ENCODE peak calls at places on chromosomes 5 and 9, in six cellular contexts. M, L, W, H, I and R are unnamed samples.

GRCh38 chr5:6090079-6090654 is 288.2 kb downstream of the MED10 start:
- ATAC-seq in M (no peak), L (peak; percentile 54), W (no peak), H (no peak), I (no peak), R (no peak)

GRCh38 chr9:109806506-109807115 is 26.6 kb downstream of the PALM2AKAP2 start:
- ATAC-seq in M (no peak), L (no peak), W (peak; percentile 73), H (no peak), I (no peak), R (peak; percentile 87)

GRCh38 chr5:10762178-10762775 is 1.2 kb upstream of the DAP start:
- ATAC-seq in M (no peak), L (no peak), W (peak; percentile 16), H (peak; percentile 0), I (no peak), R (no peak)

GRCh38 chr5:115497200-115497599 is 47.4 kb downstream of the FEM1C start:
- ATAC-seq in M (no peak), L (no peak), W (no peak), H (no peak), I (no peak), R (no peak)

GRCh38 chr5:126849101-126849678 is 72.3 kb downstream of the LMNB1 start:
- ATAC-seq in M (no peak), L (no peak), W (peak; percentile 67), H (no peak), I (peak; percentile 44), R (no peak)

GRCh38 chr9:21552244-21552825 is 70.2 kb upstream of the IFNE start:
- ATAC-seq in M (no peak), L (no peak), W (no peak), H (no peak), I (no peak), R (no peak)

GRCh38 chr5:150070277-150070638 is 16.1 kb downstream of the CSF1R start:
- ATAC-seq in M (no peak), L (no peak), W (no peak), H (peak; percentile 81), I (peak; percentile 87), R (no peak)

GRCh38 chr9:114088571-114089170 is 10.4 kb downstream of the KIF12 start:
- ATAC-seq in M (no peak), L (no peak), W (no peak), H (no peak), I (no peak), R (no peak)

GRCh38 chr5:141672856-141673813 is 8.9 kb downstream of the ARAP3 start:
- ATAC-seq in M (no peak), L (no peak), W (no peak), H (no peak), I (no peak), R (peak; percentile 54)

GRCh38 chr5:39015743-39016586 is 58.2 kb downstream of the RICTOR start:
- ATAC-seq in M (peak; percentile 92), L (peak; percentile 25), W (peak; percentile 87), H (peak; percentile 76), I (no peak), R (peak; percentile 53)

DNA sequence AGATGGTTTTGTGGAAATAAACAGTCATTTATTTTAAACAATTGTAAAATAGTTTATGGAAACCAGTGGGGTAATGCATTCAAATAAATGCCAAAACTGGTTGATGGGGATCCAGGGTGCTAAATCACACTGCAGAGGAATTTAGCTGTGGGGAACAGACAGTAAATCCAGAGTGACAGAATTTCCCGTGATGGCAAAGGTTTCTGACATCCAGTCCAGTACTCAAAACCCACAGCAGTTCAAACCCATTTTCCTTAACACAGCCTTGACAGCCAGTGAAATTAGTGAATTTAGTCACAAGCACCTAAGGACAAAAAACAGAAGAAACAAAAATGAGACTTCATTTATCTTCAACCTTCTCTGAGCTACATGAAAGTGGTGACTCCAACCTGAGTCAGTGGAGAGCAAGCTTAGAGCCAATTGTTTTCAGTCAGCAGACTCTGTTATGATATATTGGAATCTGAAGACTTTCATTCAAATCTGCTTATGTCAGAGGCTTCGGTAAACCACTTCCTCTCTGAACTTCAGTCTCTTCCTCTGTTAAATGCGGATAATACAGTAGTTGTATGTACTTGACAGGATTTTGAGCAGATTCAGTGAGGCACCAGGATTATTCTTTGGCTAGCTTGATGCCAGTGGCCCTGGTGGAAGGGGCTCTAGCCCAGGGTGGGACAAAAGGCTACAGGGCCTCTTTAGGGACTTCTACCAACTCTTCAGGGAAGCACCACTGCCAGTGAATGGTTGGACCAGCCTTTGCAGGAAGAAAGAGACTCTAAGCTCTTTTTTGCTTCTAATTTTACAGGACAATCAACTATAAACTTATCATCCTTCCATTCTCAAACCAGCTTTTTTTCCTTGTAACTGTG is 185.3 kb downstream of the MAPKAP1 start:
- ATAC-seq in M (peak; percentile 67), L (peak; percentile 61), W (peak; percentile 74), H (no peak), I (no peak), R (peak; percentile 25)
- TF ChIP-seq EP300 in M (no peak), L (no peak), W (no peak), H (no peak), I (no peak), R (no peak)

GRCh38 chr9:4663956-4664355 is 1.9 kb downstream of the PLPP6 start:
- ATAC-seq in M (no peak), L (no peak), W (no peak), H (no peak), I (no peak), R (no peak)
- H3K4me1 ChIP-seq in M (peaks cover 36% of the 10 kb centered on the region), L (peaks cover 21% of the 10 kb centered on the region), W (peaks cover 39% of the 10 kb centered on the region), H (peaks cover 19% of the 10 kb centered on the region), I (peaks cover 45% of the 10 kb centered on the region), R (peaks cover 13% of the 10 kb centered on the region)

DNA sequence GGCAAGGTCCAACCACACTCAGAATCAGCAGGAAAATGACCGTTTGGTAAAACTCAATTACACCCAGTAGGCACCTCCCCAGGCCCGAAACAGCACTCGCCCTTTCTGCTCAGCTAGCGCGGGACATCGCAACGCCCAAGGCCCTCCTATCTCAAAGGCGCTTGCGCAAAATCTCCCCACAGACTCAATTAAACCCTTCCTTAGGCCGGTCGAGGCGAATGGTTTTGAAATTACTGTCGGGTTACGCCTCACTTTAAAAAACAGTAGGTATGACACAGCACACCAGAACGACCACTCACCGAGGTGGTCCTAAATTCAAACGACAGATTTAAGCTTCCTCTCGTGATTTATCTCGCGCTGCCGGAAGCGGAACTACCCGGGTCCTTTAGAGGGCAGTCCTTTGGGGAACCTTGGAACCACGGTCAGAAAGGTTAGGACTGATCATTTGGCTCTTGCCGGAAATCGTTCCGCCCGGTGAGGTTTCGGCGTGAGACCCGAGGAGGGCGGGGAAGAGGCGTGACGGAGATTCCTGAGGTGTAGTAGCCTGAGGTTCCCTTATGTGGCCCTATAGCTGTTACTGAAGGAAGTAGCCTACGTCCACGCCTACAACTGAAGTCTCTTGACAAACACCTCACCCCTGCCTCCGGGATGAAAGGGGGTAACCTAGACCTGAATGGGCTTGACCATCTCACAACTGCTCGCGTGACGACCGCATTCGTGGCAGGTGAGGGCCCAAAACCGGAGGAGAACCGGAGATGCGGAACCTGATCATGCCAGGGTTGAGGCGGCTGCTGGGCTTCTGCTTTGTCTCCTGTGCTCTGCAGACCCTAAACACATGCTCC is at the start of the genes GIN1 and PPIP5K2:
- ATAC-seq in M (peak; percentile 97), L (peak; percentile 86), W (peak; percentile 99), H (peak; percentile 87), I (peak; percentile 97), R (peak; percentile 98)
- TF ChIP-seq EP300 in M (no peak), L (peak; percentile 42), W (no peak), H (peak; percentile 71), I (peak; percentile 2), R (no peak)

GRCh38 chr9:131409458-131409992 is 15.6 kb downstream of the PRRC2B start:
- ATAC-seq in M (no peak), L (no peak), W (no peak), H (no peak), I (no peak), R (no peak)

GRCh38 chr9:131410051-131410491 is 16.2 kb downstream of the PRRC2B start:
- ATAC-seq in M (no peak), L (no peak), W (no peak), H (no peak), I (peak; percentile 17), R (no peak)

GRCh38 chr9:131405858-131406566 is 12.1 kb downstream of the PRRC2B start:
- ATAC-seq in M (no peak), L (peak; percentile 23), W (no peak), H (peak; percentile 2), I (no peak), R (no peak)

GRCh38 chr9:131406567-131407436 is 12.9 kb downstream of the PRRC2B start:
- ATAC-seq in M (no peak), L (peak; percentile 21), W (no peak), H (peak; percentile 15), I (no peak), R (no peak)

GRCh38 chr9:131407717-131408195 is 13.9 kb downstream of the PRRC2B start:
- ATAC-seq in M (peak; percentile 54), L (peak; percentile 34), W (peak; percentile 68), H (peak; percentile 77), I (peak; percentile 58), R (peak; percentile 71)
- H3K4me1 ChIP-seq in M (peaks cover 93% of the 10 kb centered on the region), L (peaks cover 35% of the 10 kb centered on the region), W (peaks cover 81% of the 10 kb centered on the region), H (peaks cover 40% of the 10 kb centered on the region), I (peaks cover 100% of the 10 kb centered on the region), R (peaks cover 92% of the 10 kb centered on the region)

GRCh38 chr5:15587941-15588340 is 88.0 kb downstream of the FBXL7 start:
- ATAC-seq in M (no peak), L (no peak), W (no peak), H (no peak), I (no peak), R (no peak)
- TF ChIP-seq EP300 in M (no peak), L (no peak), W (no peak), H (no peak), I (no peak), R (no peak)

GRCh38 chr9:136684339-136684738 is 2.9 kb downstream of the AGPAT2 start:
- ATAC-seq in M (no peak), L (no peak), W (no peak), H (no peak), I (no peak), R (no peak)

GRCh38 chr9:136684799-136685198 is 2.5 kb downstream of the AGPAT2 start:
- ATAC-seq in M (no peak), L (no peak), W (no peak), H (no peak), I (no peak), R (no peak)

GRCh38 chr9:136686534-136686793 is 793 bp downstream of the AGPAT2 start:
- ATAC-seq in M (no peak), L (peak; percentile 16), W (peak; percentile 0), H (peak; percentile 4), I (no peak), R (no peak)

GRCh38 chr9:136685792-136686533 is 1.3 kb downstream of the AGPAT2 start:
- ATAC-seq in M (no peak), L (peak; percentile 6), W (peak; percentile 25), H (peak; percentile 28), I (peak; percentile 31), R (no peak)

DNA sequence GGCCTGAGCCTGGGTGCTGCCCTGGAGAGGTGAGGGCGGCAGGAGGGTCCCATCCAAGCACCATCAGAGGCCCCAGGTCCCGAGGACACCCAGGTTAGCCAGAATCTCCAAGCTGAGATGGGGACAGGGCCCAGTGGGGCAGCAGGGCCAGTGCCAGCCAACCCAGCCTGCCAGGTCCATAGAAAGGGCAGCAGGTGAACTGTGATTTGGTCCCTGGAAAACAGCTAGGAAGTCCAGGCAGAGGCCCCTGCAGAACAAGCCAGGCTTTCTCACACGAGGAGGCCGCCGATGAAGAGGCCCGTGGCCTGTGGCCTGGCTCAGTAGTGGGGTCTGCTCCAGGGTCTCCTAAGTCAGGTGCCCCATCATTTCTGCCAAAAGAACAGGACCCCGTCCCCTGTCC is 2.0 kb downstream of the AGPAT2 start:
- ATAC-seq in M (no peak), L (no peak), W (no peak), H (no peak), I (no peak), R (no peak)
- H3K4me1 ChIP-seq in M (peaks cover 21% of the 10 kb centered on the region), L (peaks cover 16% of the 10 kb centered on the region), W (peaks cover 37% of the 10 kb centered on the region), H (peaks cover 77% of the 10 kb centered on the region), I (peaks cover 43% of the 10 kb centered on the region), R (no peaks in the 10 kb centered on the region)

GRCh38 chr5:146832985-146833732 is 45.4 kb downstream of the PPP2R2B start:
- ATAC-seq in M (no peak), L (no peak), W (no peak), H (no peak), I (no peak), R (no peak)
- TF ChIP-seq EP300 in M (no peak), L (no peak), W (no peak), H (no peak), I (no peak), R (no peak)